ENCODE peak calls at places on chromosomes 3 and 15, in seven cellular contexts. One of them, this sample, is unnamed.
A peak's percentile ranks its signal among the peaks of the same experiment; 100 is the strongest.

GRCh38 chr15:87902772-87903388 is 353.7 kb downstream of the NTRK3 start:
- DNase-seq in HepG2: no peak
- DNase-seq in SK-N-SH: no peak
- DNase-seq in A549: no peak
- DNase-seq in tibial nerve: no peak
- DNase-seq in ovary: no peak
- DNase-seq in transverse colon: no peak
- DNase-seq in this sample: no peak

GRCh38 chr3:138724433-138724832 is 110.3 kb downstream of the PIK3CB start:
- DNase-seq in HepG2: no peak
- DNase-seq in SK-N-SH: no peak
- DNase-seq in A549: no peak
- DNase-seq in tibial nerve: no peak
- DNase-seq in ovary: no peak
- DNase-seq in transverse colon: no peak
- DNase-seq in this sample: no peak

GRCh38 chr3:192812736-192813383 is 85.5 kb upstream of the FGF12 start:
- DNase-seq in HepG2: peak; percentile 54
- DNase-seq in SK-N-SH: no peak
- DNase-seq in A549: no peak
- DNase-seq in tibial nerve: no peak
- DNase-seq in ovary: no peak
- DNase-seq in transverse colon: peak; percentile 29
- DNase-seq in this sample: no peak

GRCh38 chr15:85625856-85626255 is 168.9 kb downstream of the KLHL25 start:
- DNase-seq in HepG2: no peak
- DNase-seq in SK-N-SH: no peak
- DNase-seq in A549: no peak
- DNase-seq in tibial nerve: no peak
- DNase-seq in ovary: no peak
- DNase-seq in transverse colon: no peak
- DNase-seq in this sample: no peak

GRCh38 chr3:162130582-162130981 is 634.0 kb downstream of the OTOL1 start:
- DNase-seq in HepG2: no peak
- DNase-seq in SK-N-SH: no peak
- DNase-seq in A549: no peak
- DNase-seq in tibial nerve: no peak
- DNase-seq in ovary: no peak
- DNase-seq in transverse colon: no peak
- DNase-seq in this sample: no peak

GRCh38 chr15:38401101-38401500 is 52.8 kb upstream of the FAM98B start:
- DNase-seq in HepG2: no peak
- DNase-seq in SK-N-SH: no peak
- DNase-seq in A549: no peak
- DNase-seq in tibial nerve: no peak
- DNase-seq in ovary: no peak
- DNase-seq in transverse colon: no peak
- DNase-seq in this sample: no peak

GRCh38 chr15:73319460-73320245 is 49.1 kb downstream of the HCN4 start:
- DNase-seq in HepG2: no peak
- DNase-seq in SK-N-SH: no peak
- DNase-seq in A549: no peak
- DNase-seq in tibial nerve: no peak
- DNase-seq in ovary: no peak
- DNase-seq in transverse colon: no peak
- DNase-seq in this sample: no peak

GRCh38 chr3:178306427-178307115 is 229.7 kb upstream of the KCNMB2 start:
- DNase-seq in HepG2: no peak
- DNase-seq in SK-N-SH: no peak
- DNase-seq in A549: no peak
- DNase-seq in tibial nerve: no peak
- DNase-seq in ovary: no peak
- DNase-seq in transverse colon: no peak
- DNase-seq in this sample: no peak

GRCh38 chr3:136838641-136839555 is 20.0 kb downstream of the SLC35G2 start:
- DNase-seq in HepG2: no peak
- DNase-seq in SK-N-SH: no peak
- DNase-seq in A549: no peak
- DNase-seq in tibial nerve: no peak
- DNase-seq in ovary: no peak
- DNase-seq in transverse colon: no peak
- DNase-seq in this sample: no peak

GRCh38 chr3:142028174-142028833 is 121.0 kb downstream of the TFDP2 start:
- DNase-seq in HepG2: no peak
- DNase-seq in SK-N-SH: peak; percentile 49
- DNase-seq in A549: no peak
- DNase-seq in tibial nerve: no peak
- DNase-seq in ovary: no peak
- DNase-seq in transverse colon: peak; percentile 14
- DNase-seq in this sample: no peak

GRCh38 chr3:127614928-127615592 is 13.9 kb upstream of the PODXL2 start:
- DNase-seq in HepG2: no peak
- DNase-seq in SK-N-SH: no peak
- DNase-seq in A549: no peak
- DNase-seq in tibial nerve: no peak
- DNase-seq in ovary: no peak
- DNase-seq in transverse colon: no peak
- DNase-seq in this sample: no peak

GRCh38 chr3:37993811-37994638 is 3.4 kb downstream of the VILL start:
- DNase-seq in HepG2: no peak
- DNase-seq in SK-N-SH: peak; percentile 82
- DNase-seq in A549: no peak
- DNase-seq in tibial nerve: peak; percentile 56
- DNase-seq in ovary: peak; percentile 83
- DNase-seq in transverse colon: peak; percentile 79
- DNase-seq in this sample: peak; percentile 52

GRCh38 chr15:38474155-38474757 is 20.3 kb downstream of the FAM98B start:
- DNase-seq in HepG2: peak; percentile 63
- DNase-seq in SK-N-SH: peak; percentile 62
- DNase-seq in A549: peak; percentile 16
- DNase-seq in tibial nerve: no peak
- DNase-seq in ovary: no peak
- DNase-seq in transverse colon: no peak
- DNase-seq in this sample: no peak

GRCh38 chr15:75723847-75724660 is 11.4 kb upstream of the CSPG4 start:
- DNase-seq in HepG2: peak; percentile 81
- DNase-seq in SK-N-SH: peak; percentile 72
- DNase-seq in A549: peak; percentile 97
- DNase-seq in tibial nerve: peak; percentile 86
- DNase-seq in ovary: peak; percentile 90
- DNase-seq in transverse colon: peak; percentile 94
- DNase-seq in this sample: peak; percentile 89

GRCh38 chr3:194632211-194632982 is 822 bp downstream of the TMEM44 start:
- DNase-seq in HepG2: no peak
- DNase-seq in SK-N-SH: no peak
- DNase-seq in A549: peak; percentile 24
- DNase-seq in tibial nerve: no peak
- DNase-seq in ovary: no peak
- DNase-seq in transverse colon: peak; percentile 73
- DNase-seq in this sample: no peak

GRCh38 chr15:60708684-60709083 is 229.7 kb upstream of the ICE2 start:
- DNase-seq in HepG2: no peak
- DNase-seq in SK-N-SH: no peak
- DNase-seq in A549: no peak
- DNase-seq in tibial nerve: no peak
- DNase-seq in ovary: no peak
- DNase-seq in transverse colon: no peak
- DNase-seq in this sample: no peak

GRCh38 chr3:115244350-115244749 is 97.3 kb upstream of the ZBTB20 start:
- DNase-seq in HepG2: no peak
- DNase-seq in SK-N-SH: no peak
- DNase-seq in A549: no peak
- DNase-seq in tibial nerve: no peak
- DNase-seq in ovary: no peak
- DNase-seq in transverse colon: no peak
- DNase-seq in this sample: no peak

GRCh38 chr15:47288794-47289193 is 428.5 kb upstream of the SEMA6D start:
- DNase-seq in HepG2: no peak
- DNase-seq in SK-N-SH: no peak
- DNase-seq in A549: no peak
- DNase-seq in tibial nerve: no peak
- DNase-seq in ovary: no peak
- DNase-seq in transverse colon: no peak
- DNase-seq in this sample: no peak

GRCh38 chr3:195030791-195031321 is 240.1 kb downstream of the XXYLT1 start:
- DNase-seq in HepG2: peak; percentile 74
- DNase-seq in SK-N-SH: peak; percentile 59
- DNase-seq in A549: peak; percentile 14
- DNase-seq in tibial nerve: no peak
- DNase-seq in ovary: no peak
- DNase-seq in transverse colon: no peak
- DNase-seq in this sample: no peak

GRCh38 chr3:72996121-72996472 is 514 bp upstream of the PPP4R2 start:
- DNase-seq in HepG2: no peak
- DNase-seq in SK-N-SH: no peak
- DNase-seq in A549: no peak
- DNase-seq in tibial nerve: peak; percentile 17
- DNase-seq in ovary: peak; percentile 64
- DNase-seq in transverse colon: peak; percentile 61
- DNase-seq in this sample: no peak

GRCh38 chr3:172869797-172870518 is 119.4 kb downstream of the ECT2 start:
- DNase-seq in HepG2: no peak
- DNase-seq in SK-N-SH: no peak
- DNase-seq in A549: no peak
- DNase-seq in tibial nerve: no peak
- DNase-seq in ovary: no peak
- DNase-seq in transverse colon: no peak
- DNase-seq in this sample: no peak

GRCh38 chr3:174206607-174207192 is 652.4 kb upstream of the NAALADL2 start:
- DNase-seq in HepG2: no peak
- DNase-seq in SK-N-SH: no peak
- DNase-seq in A549: no peak
- DNase-seq in tibial nerve: no peak
- DNase-seq in ovary: no peak
- DNase-seq in transverse colon: no peak
- DNase-seq in this sample: no peak

GRCh38 chr3:186110975-186111974 is 2.4 kb upstream of the ETV5 start:
- DNase-seq in HepG2: no peak
- DNase-seq in SK-N-SH: no peak
- DNase-seq in A549: no peak
- DNase-seq in tibial nerve: no peak
- DNase-seq in ovary: no peak
- DNase-seq in transverse colon: no peak
- DNase-seq in this sample: no peak

GRCh38 chr3:69143605-69144004 is 21.2 kb upstream of the LMOD3 start:
- DNase-seq in HepG2: no peak
- DNase-seq in SK-N-SH: no peak
- DNase-seq in A549: no peak
- DNase-seq in tibial nerve: no peak
- DNase-seq in ovary: no peak
- DNase-seq in transverse colon: no peak
- DNase-seq in this sample: no peak

GRCh38 chr3:88133711-88134263 is 16.0 kb upstream of the C3orf38 start:
- DNase-seq in HepG2: no peak
- DNase-seq in SK-N-SH: no peak
- DNase-seq in A549: no peak
- DNase-seq in tibial nerve: no peak
- DNase-seq in ovary: no peak
- DNase-seq in transverse colon: no peak
- DNase-seq in this sample: no peak

GRCh38 chr3:34782876-34783275 is 856.4 kb upstream of the ARPP21 start:
- DNase-seq in HepG2: no peak
- DNase-seq in SK-N-SH: no peak
- DNase-seq in A549: no peak
- DNase-seq in tibial nerve: no peak
- DNase-seq in ovary: no peak
- DNase-seq in transverse colon: no peak
- DNase-seq in this sample: no peak
- H3K27ac ChIP-seq in HepG2: no peak overlapping the region
- H3K27ac ChIP-seq in SK-N-SH: no peak overlapping the region
- H3K27ac ChIP-seq in A549: no peak overlapping the region
- H3K27ac ChIP-seq in tibial nerve: no peak overlapping the region
- H3K27ac ChIP-seq in ovary: no peak overlapping the region
- H3K27ac ChIP-seq in transverse colon: no peak overlapping the region
- H3K27ac ChIP-seq in this sample: no peak overlapping the region

DNA sequence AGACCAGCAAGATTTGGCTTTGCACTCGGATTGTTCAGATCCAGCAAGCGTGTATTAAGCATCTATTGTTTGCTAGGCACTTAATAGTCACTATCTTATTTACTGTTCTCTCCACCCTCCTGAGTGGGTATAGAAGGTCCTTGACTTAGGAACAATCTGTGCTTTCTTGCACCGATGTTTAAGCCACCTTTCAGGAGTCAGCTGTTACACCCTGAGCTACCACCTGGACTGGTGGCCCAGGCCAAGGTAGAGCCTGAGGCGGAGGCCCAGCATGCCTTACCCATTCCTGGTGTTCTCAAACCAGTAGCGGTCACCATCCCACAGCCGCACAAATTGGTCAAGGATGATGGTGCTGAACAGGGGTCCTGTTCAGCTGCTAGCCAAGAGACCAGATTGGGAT is 10.0 kb downstream of the DUOX1 start:
- DNase-seq in HepG2: no peak
- DNase-seq in SK-N-SH: no peak
- DNase-seq in A549: no peak
- DNase-seq in tibial nerve: no peak
- DNase-seq in ovary: no peak
- DNase-seq in transverse colon: no peak
- DNase-seq in this sample: peak; percentile 71
- TF ChIP-seq EP300 in HepG2: no peak
- TF ChIP-seq EP300 in SK-N-SH: no peak
- TF ChIP-seq EP300 in A549: no peak
- TF ChIP-seq EP300 in tibial nerve: no peak
- TF ChIP-seq EP300 in ovary: no peak
- TF ChIP-seq EP300 in transverse colon: no peak
- TF ChIP-seq EP300 in this sample: no peak

GRCh38 chr15:68700395-68701123 is 120.1 kb downstream of the ANP32A start:
- DNase-seq in HepG2: no peak
- DNase-seq in SK-N-SH: peak; percentile 65
- DNase-seq in A549: no peak
- DNase-seq in tibial nerve: no peak
- DNase-seq in ovary: peak; percentile 79
- DNase-seq in transverse colon: peak; percentile 20
- DNase-seq in this sample: no peak

GRCh38 chr15:68706256-68706655 is 114.4 kb downstream of the ANP32A start:
- DNase-seq in HepG2: no peak
- DNase-seq in SK-N-SH: no peak
- DNase-seq in A549: no peak
- DNase-seq in tibial nerve: no peak
- DNase-seq in ovary: no peak
- DNase-seq in transverse colon: no peak
- DNase-seq in this sample: no peak

GRCh38 chr15:68701886-68702285 is 118.8 kb downstream of the ANP32A start:
- DNase-seq in HepG2: no peak
- DNase-seq in SK-N-SH: no peak
- DNase-seq in A549: no peak
- DNase-seq in tibial nerve: no peak
- DNase-seq in ovary: no peak
- DNase-seq in transverse colon: no peak
- DNase-seq in this sample: no peak

GRCh38 chr15:68699881-68700394 is 120.8 kb downstream of the ANP32A start:
- DNase-seq in HepG2: no peak
- DNase-seq in SK-N-SH: no peak
- DNase-seq in A549: no peak
- DNase-seq in tibial nerve: no peak
- DNase-seq in ovary: peak; percentile 53
- DNase-seq in transverse colon: no peak
- DNase-seq in this sample: no peak

GRCh38 chr15:68704496-68705021 is 116.1 kb downstream of the ANP32A start:
- DNase-seq in HepG2: no peak
- DNase-seq in SK-N-SH: no peak
- DNase-seq in A549: no peak
- DNase-seq in tibial nerve: no peak
- DNase-seq in ovary: no peak
- DNase-seq in transverse colon: peak; percentile 14
- DNase-seq in this sample: peak; percentile 40
- H3K27ac ChIP-seq in HepG2: no peak overlapping the region
- H3K27ac ChIP-seq in SK-N-SH: no peak overlapping the region
- H3K27ac ChIP-seq in A549: no peak overlapping the region
- H3K27ac ChIP-seq in tibial nerve: no peak overlapping the region
- H3K27ac ChIP-seq in ovary: no peak overlapping the region
- H3K27ac ChIP-seq in transverse colon: no peak overlapping the region
- H3K27ac ChIP-seq in this sample: peak overlapping the region; percentile 11

GRCh38 chr3:25489858-25490591 is 62.0 kb downstream of the RARB start:
- DNase-seq in HepG2: no peak
- DNase-seq in SK-N-SH: no peak
- DNase-seq in A549: no peak
- DNase-seq in tibial nerve: no peak
- DNase-seq in ovary: no peak
- DNase-seq in transverse colon: no peak
- DNase-seq in this sample: no peak
- TF ChIP-seq EP300 in HepG2: no peak
- TF ChIP-seq EP300 in SK-N-SH: no peak
- TF ChIP-seq EP300 in A549: no peak
- TF ChIP-seq EP300 in tibial nerve: no peak
- TF ChIP-seq EP300 in ovary: no peak
- TF ChIP-seq EP300 in transverse colon: no peak
- TF ChIP-seq EP300 in this sample: no peak

This sample was measured in stomach.